ENCODE peak calls at places on chromosomes 13 and 19, in eight cellular contexts. P, I, L, C, X, F, V and J are unnamed samples. For H3K36me3, the result is how much of the 10 kb centered on the place peaks cover.

GRCh38 chr19:57171551-57172081 is 4.3 kb upstream of the DUXA start:
- DNase-seq in C (no peak), X (peak), F (peak), I (peak), L (no peak), V (peak), P (no peak), J (no peak)

GRCh38 chr13:103812558-103812957 is 746.3 kb upstream of the SLC10A2 start:
- DNase-seq in F (no peak), P (no peak), L (no peak), X (no peak), I (no peak), V (no peak), C (no peak), J (no peak)

GRCh38 chr13:94054159-94054558 is 425.3 kb downstream of the DCT start:
- DNase-seq in L (no peak), V (no peak), P (no peak), I (no peak), F (no peak), C (no peak), X (no peak), J (no peak)

GRCh38 chr13:98233127-98233526 is 56.1 kb upstream of the RNF113B start:
- DNase-seq in F (no peak), V (no peak), C (no peak), P (no peak), X (no peak), I (no peak), L (no peak), J (no peak)

GRCh38 chr19:49916839-49917733 is 11.9 kb upstream of the ATF5 start:
- DNase-seq in X (no peak), L (no peak), F (no peak), V (no peak), I (no peak), P (no peak), C (no peak), J (no peak)

GRCh38 chr19:37226248-37226647 is 8.2 kb downstream of the ZNF383 start:
- DNase-seq in F (no peak), X (no peak), P (no peak), C (no peak), I (no peak), V (no peak), L (no peak), J (no peak)

GRCh38 chr19:41303941-41304340 is 6.0 kb upstream of the CCDC97 start:
- DNase-seq in C (peak), X (no peak), L (no peak), I (no peak), F (no peak), P (no peak), V (no peak), J (peak)

GRCh38 chr13:77678691-77679090 is 18.8 kb upstream of the SLAIN1 start:
- DNase-seq in V (no peak), L (no peak), P (no peak), F (no peak), C (no peak), I (no peak), X (no peak), J (no peak)

GRCh38 chr13:50340566-50341287 is 325.5 kb downstream of the KCNRG start:
- DNase-seq in C (no peak), X (no peak), V (no peak), F (no peak), P (peak), I (no peak), L (no peak), J (no peak)

GRCh38 chr19:13929956-13930355 is 8.3 kb downstream of the PODNL1 start:
- DNase-seq in X (no peak), P (no peak), V (no peak), L (no peak), I (no peak), C (no peak), F (no peak), J (no peak)

GRCh38 chr13:99258210-99258860 is at the start of gene GPR18:
- DNase-seq in I (peak), C (no peak), P (no peak), V (no peak), F (no peak), L (no peak), X (no peak), J (peak)

GRCh38 chr13:29497137-29497654 is 98.3 kb downstream of the SLC7A1 start:
- DNase-seq in C (peak), F (peak), P (peak), X (no peak), I (peak), L (peak), V (no peak), J (no peak)

GRCh38 chr13:52348983-52349780 is 56.8 kb downstream of the THSD1 start:
- DNase-seq in P (no peak), L (no peak), V (no peak), C (no peak), F (no peak), X (peak), I (peak), J (no peak)

GRCh38 chr13:40558656-40559055 is 107.8 kb downstream of the FOXO1 start:
- DNase-seq in F (no peak), P (no peak), L (no peak), I (no peak), V (no peak), C (no peak), X (no peak), J (no peak)

GRCh38 chr19:37914908-37915307 is 7.9 kb downstream of the SIPA1L3 start:
- DNase-seq in C (no peak), F (no peak), L (no peak), P (no peak), I (no peak), V (no peak), X (no peak), J (no peak)

GRCh38 chr19:10516671-10517286 is 468 bp downstream of the S1PR5 start:
- DNase-seq in F (no peak), L (no peak), C (no peak), V (no peak), P (no peak), X (no peak), I (no peak), J (no peak)

GRCh38 chr13:43934273-43934672 is 54.6 kb downstream of the LACC1 start:
- DNase-seq in V (no peak), L (no peak), P (no peak), X (peak), F (no peak), I (peak), C (no peak), J (no peak)

GRCh38 chr13:70386919-70387318 is 278.7 kb upstream of the KLHL1 start:
- DNase-seq in F (no peak), V (peak), I (no peak), X (no peak), C (no peak), P (no peak), L (no peak), J (no peak)

GRCh38 chr13:113005076-113005865 is 36.3 kb downstream of the MCF2L start:
- DNase-seq in I (no peak), X (no peak), V (no peak), C (no peak), F (no peak), L (no peak), P (no peak), J (no peak)

GRCh38 chr19:49056101-49056901 is 1.2 kb downstream of the CGB7 start:
- DNase-seq in C (peak), V (peak), P (peak), I (peak), X (peak), L (no peak), F (peak), J (peak)

GRCh38 chr13:39419866-39420265 is 183.1 kb downstream of the LHFPL6 start:
- DNase-seq in X (no peak), P (no peak), I (no peak), L (no peak), V (no peak), C (no peak), F (no peak), J (no peak)

DNA sequence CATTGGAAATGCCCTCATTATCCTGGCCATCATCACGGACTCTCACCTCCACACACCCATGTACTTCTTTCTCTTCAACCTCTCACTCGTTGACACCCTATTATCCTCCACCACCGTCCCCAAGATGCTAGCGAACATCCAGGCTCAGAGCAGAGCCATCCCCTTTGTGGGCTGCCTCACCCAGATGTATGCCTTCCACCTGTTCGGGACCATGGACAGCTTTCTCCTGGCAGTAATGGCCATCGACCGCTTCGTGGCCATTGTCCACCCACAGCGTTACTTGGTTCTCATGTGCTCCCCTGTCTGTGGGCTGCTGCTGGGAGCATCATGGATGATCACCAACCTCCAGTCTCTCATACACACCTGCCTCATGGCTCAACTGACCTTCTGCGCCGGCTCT is 5.2 kb downstream of the OR1I1 start:
- DNase-seq in X (no peak), F (no peak), V (no peak), L (no peak), C (no peak), I (no peak), P (no peak), J (no peak)
- TF ChIP-seq CTCF in X (no peak), F (no peak), V (no peak), L (no peak), C (no peak), I (no peak), P (no peak), J (no peak)

GRCh38 chr13:23579072-23579885 is 9.1 kb downstream of the TNFRSF19 start:
- DNase-seq in X (peak), L (peak), P (peak), I (peak), V (peak), C (peak), F (peak), J (peak)
- H3K27ac ChIP-seq in X (peak), L (peak), P (peak), I (peak), V (peak), C (peak), F (peak), J (peak)

DNA sequence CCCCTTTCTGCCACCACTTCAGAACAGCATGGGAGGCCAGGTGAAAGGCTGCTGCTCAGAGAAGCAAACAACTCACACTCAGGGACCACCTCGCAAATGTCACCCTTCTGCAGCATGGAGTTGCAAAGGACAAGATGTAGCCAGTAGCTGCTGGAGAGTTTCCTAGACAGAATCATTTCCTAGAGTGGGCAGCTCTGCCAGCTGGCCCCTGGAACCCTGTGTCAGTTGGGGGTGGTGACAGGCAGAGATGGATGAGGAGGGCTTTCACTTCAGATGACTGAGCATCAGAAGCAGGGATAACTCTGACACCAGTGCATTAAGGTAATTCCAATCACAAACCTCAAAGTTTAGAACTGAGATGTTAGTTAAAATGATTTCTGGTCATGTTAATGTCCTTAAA is 34.4 kb upstream of the EPHX3 start:
- DNase-seq in X (no peak), C (no peak), V (no peak), P (no peak), L (no peak), I (no peak), F (no peak), J (no peak)
- H3K36me3 ChIP-seq in X (half or more), C (half or more), V (half or more), P (under half), L (half or more), I (half or more), F (under half), J (half or more)

GRCh38 chr13:105996391-105997028 is 539.0 kb downstream of the EFNB2 start:
- DNase-seq in C (no peak), F (no peak), I (no peak), P (no peak), X (no peak), L (no peak), V (no peak), J (no peak)

GRCh38 chr13:105991131-105991530 is 544.3 kb downstream of the EFNB2 start:
- DNase-seq in I (no peak), C (no peak), X (no peak), V (no peak), F (no peak), P (no peak), L (no peak), J (no peak)

GRCh38 chr13:105994340-105994739 is 541.1 kb downstream of the EFNB2 start:
- DNase-seq in C (no peak), I (no peak), P (no peak), X (no peak), V (no peak), F (no peak), L (no peak), J (no peak)

GRCh38 chr13:105990256-105990958 is 545.1 kb downstream of the EFNB2 start:
- DNase-seq in C (no peak), V (no peak), F (no peak), X (peak), P (no peak), L (no peak), I (peak), J (no peak)

GRCh38 chr13:105991622-105992254 is 543.7 kb downstream of the EFNB2 start:
- DNase-seq in C (no peak), X (peak), F (no peak), V (no peak), I (peak), P (peak), L (no peak), J (no peak)
- TF ChIP-seq CTCF in C (no peak), X (no peak), F (no peak), V (no peak), I (no peak), P (no peak), L (no peak), J (no peak)

GRCh38 chr13:96473463-96474157 is 383.7 kb downstream of the HS6ST3 start:
- DNase-seq in L (no peak), X (no peak), F (no peak), V (no peak), I (no peak), P (no peak), C (no peak), J (no peak)

GRCh38 chr13:96475103-96475502 is 385.2 kb downstream of the HS6ST3 start:
- DNase-seq in P (no peak), V (no peak), F (no peak), I (no peak), L (no peak), C (no peak), X (no peak), J (no peak)

DNA sequence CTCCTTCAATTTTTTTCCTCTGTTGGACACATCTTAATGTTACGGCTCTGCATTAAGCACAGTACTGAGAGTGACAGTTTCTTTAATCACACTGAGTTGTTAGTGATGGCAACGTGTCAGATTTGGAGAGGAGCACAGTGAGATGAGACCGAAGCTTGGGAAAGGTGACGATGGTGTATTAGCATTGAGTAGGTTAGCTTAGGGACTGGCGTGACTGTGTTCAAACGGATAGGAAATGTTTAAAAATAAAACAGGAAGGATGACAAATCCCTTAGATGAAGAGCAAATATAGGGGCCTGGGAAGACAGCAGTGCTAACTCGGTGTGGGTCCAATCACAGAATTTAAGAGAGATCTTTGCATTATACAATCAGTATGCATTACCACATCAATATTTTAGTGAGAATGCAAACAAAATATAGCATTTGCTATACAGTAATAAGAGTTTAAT is 384.3 kb downstream of the HS6ST3 start:
- DNase-seq in P (no peak), V (no peak), I (no peak), F (no peak), L (no peak), C (no peak), X (no peak), J (no peak)
- H3K27ac ChIP-seq in P (no peak), V (no peak), I (no peak), F (no peak), L (no peak), C (no peak), X (peak), J (no peak)

GRCh38 chr13:26216042-26216441 is 6.1 kb downstream of the RNF6 start:
- DNase-seq in X (no peak), V (no peak), L (no peak), I (no peak), C (no peak), P (no peak), F (no peak), J (no peak)

GRCh38 chr13:26219726-26220125 is 2.4 kb downstream of the RNF6 start:
- DNase-seq in L (no peak), I (peak), F (no peak), V (no peak), P (no peak), C (no peak), X (peak), J (no peak)

GRCh38 chr13:26213345-26213744 is 8.8 kb downstream of the RNF6 start:
- DNase-seq in L (no peak), X (no peak), P (no peak), C (no peak), I (no peak), F (no peak), V (no peak), J (no peak)

GRCh38 chr13:26208292-26208691 is 13.8 kb downstream of the RNF6 start:
- DNase-seq in X (no peak), F (no peak), I (no peak), V (no peak), L (no peak), C (no peak), P (no peak), J (no peak)

GRCh38 chr13:26213982-26214381 is 8.1 kb downstream of the RNF6 start:
- DNase-seq in X (no peak), C (no peak), V (no peak), F (no peak), L (no peak), I (no peak), P (no peak), J (no peak)
- H3K36me3 ChIP-seq in X (half or more), C (half or more), V (half or more), F (under half), L (half or more), I (under half), P (under half), J (under half)

GRCh38 chr13:20247963-20248362 is 15.8 kb upstream of the GJB6 start:
- DNase-seq in I (no peak), P (no peak), C (no peak), V (no peak), X (no peak), F (no peak), L (no peak), J (no peak)
- TF ChIP-seq CTCF in I (no peak), P (no peak), C (no peak), V (no peak), X (no peak), F (no peak), L (no peak), J (no peak)